ENCODE peak calls at places on chromosome 13, in five cellular contexts. One of them, this sample, is unnamed.

GRCh38 chr13:86681223-86681622 is 882.0 kb upstream of the SLITRK6 start:
- DNase-seq in heart left ventricle: no peak
- DNase-seq in astrocyte of the spinal cord: no peak
- DNase-seq in dorsolateral prefrontal cortex: no peak
- DNase-seq in psoas muscle: no peak
- DNase-seq in this sample: no peak

GRCh38 chr13:111401151-111401550 is 80.7 kb downstream of the TEX29 start:
- DNase-seq in psoas muscle: no peak
- DNase-seq in heart left ventricle: no peak
- DNase-seq in dorsolateral prefrontal cortex: no peak
- DNase-seq in astrocyte of the spinal cord: no peak
- DNase-seq in this sample: no peak

GRCh38 chr13:19643652-19644051 is 10.2 kb downstream of the MPHOSPH8 start:
- DNase-seq in psoas muscle: no peak
- DNase-seq in heart left ventricle: no peak
- DNase-seq in astrocyte of the spinal cord: no peak
- DNase-seq in dorsolateral prefrontal cortex: no peak
- DNase-seq in this sample: no peak

GRCh38 chr13:49853535-49853934 is 61.1 kb upstream of the KPNA3 start:
- DNase-seq in heart left ventricle: no peak
- DNase-seq in dorsolateral prefrontal cortex: no peak
- DNase-seq in astrocyte of the spinal cord: no peak
- DNase-seq in psoas muscle: no peak
- DNase-seq in this sample: no peak

GRCh38 chr13:48636550-48636949 is 17.2 kb upstream of the CYSLTR2 start:
- DNase-seq in dorsolateral prefrontal cortex: no peak
- DNase-seq in heart left ventricle: no peak
- DNase-seq in psoas muscle: no peak
- DNase-seq in astrocyte of the spinal cord: peak
- DNase-seq in this sample: no peak

GRCh38 chr13:71030789-71031188 is 836.2 kb downstream of the DACH1 start:
- DNase-seq in dorsolateral prefrontal cortex: no peak
- DNase-seq in psoas muscle: no peak
- DNase-seq in astrocyte of the spinal cord: no peak
- DNase-seq in heart left ventricle: no peak
- DNase-seq in this sample: no peak

GRCh38 chr13:113974304-113975281 is 717 bp upstream of the C13orf46 start:
- DNase-seq in heart left ventricle: no peak
- DNase-seq in psoas muscle: peak
- DNase-seq in dorsolateral prefrontal cortex: no peak
- DNase-seq in astrocyte of the spinal cord: no peak
- DNase-seq in this sample: peak

GRCh38 chr13:83183439-83184149 is 698.7 kb downstream of the SLITRK1 start:
- DNase-seq in heart left ventricle: no peak
- DNase-seq in astrocyte of the spinal cord: no peak
- DNase-seq in psoas muscle: no peak
- DNase-seq in dorsolateral prefrontal cortex: no peak
- DNase-seq in this sample: no peak

GRCh38 chr13:49190901-49191300 is 29.2 kb upstream of the MLNR start:
- DNase-seq in psoas muscle: no peak
- DNase-seq in heart left ventricle: no peak
- DNase-seq in astrocyte of the spinal cord: no peak
- DNase-seq in dorsolateral prefrontal cortex: no peak
- DNase-seq in this sample: no peak

GRCh38 chr13:25973085-25973484 is 78.7 kb downstream of the SHISA2 start:
- DNase-seq in heart left ventricle: no peak
- DNase-seq in astrocyte of the spinal cord: no peak
- DNase-seq in psoas muscle: peak
- DNase-seq in dorsolateral prefrontal cortex: no peak
- DNase-seq in this sample: no peak

GRCh38 chr13:27264181-27264580 is 6.4 kb upstream of the RASL11A start:
- DNase-seq in heart left ventricle: no peak
- DNase-seq in dorsolateral prefrontal cortex: no peak
- DNase-seq in psoas muscle: no peak
- DNase-seq in astrocyte of the spinal cord: peak
- DNase-seq in this sample: no peak

GRCh38 chr13:67298297-67298696 is 68.2 kb upstream of the PCDH9 start:
- DNase-seq in dorsolateral prefrontal cortex: no peak
- DNase-seq in heart left ventricle: no peak
- DNase-seq in psoas muscle: no peak
- DNase-seq in astrocyte of the spinal cord: no peak
- DNase-seq in this sample: no peak

GRCh38 chr13:109770436-109770835 is 15.9 kb downstream of the IRS2 start:
- DNase-seq in heart left ventricle: no peak
- DNase-seq in astrocyte of the spinal cord: no peak
- DNase-seq in psoas muscle: no peak
- DNase-seq in dorsolateral prefrontal cortex: no peak
- DNase-seq in this sample: no peak

GRCh38 chr13:92966900-92967299 is 259.7 kb upstream of the GPC6 start:
- DNase-seq in astrocyte of the spinal cord: no peak
- DNase-seq in psoas muscle: no peak
- DNase-seq in dorsolateral prefrontal cortex: no peak
- DNase-seq in heart left ventricle: no peak
- DNase-seq in this sample: no peak

GRCh38 chr13:37640499-37640898 is 41.9 kb upstream of the POSTN start:
- DNase-seq in dorsolateral prefrontal cortex: no peak
- DNase-seq in astrocyte of the spinal cord: peak
- DNase-seq in heart left ventricle: no peak
- DNase-seq in psoas muscle: no peak
- DNase-seq in this sample: no peak

GRCh38 chr13:45410466-45410865 is 7.7 kb downstream of the SLC25A30 start:
- DNase-seq in heart left ventricle: no peak
- DNase-seq in dorsolateral prefrontal cortex: no peak
- DNase-seq in astrocyte of the spinal cord: no peak
- DNase-seq in psoas muscle: no peak
- DNase-seq in this sample: no peak

GRCh38 chr13:26377038-26377437 is 123.1 kb downstream of the CDK8 start:
- DNase-seq in astrocyte of the spinal cord: no peak
- DNase-seq in psoas muscle: peak
- DNase-seq in dorsolateral prefrontal cortex: no peak
- DNase-seq in heart left ventricle: no peak
- DNase-seq in this sample: no peak

GRCh38 chr13:98900442-98900841 is 77.4 kb downstream of the DOCK9 start:
- DNase-seq in dorsolateral prefrontal cortex: no peak
- DNase-seq in psoas muscle: no peak
- DNase-seq in heart left ventricle: no peak
- DNase-seq in astrocyte of the spinal cord: no peak
- DNase-seq in this sample: no peak

GRCh38 chr13:66402071-66402470 is 828.1 kb downstream of the PCDH9 start:
- DNase-seq in psoas muscle: no peak
- DNase-seq in heart left ventricle: no peak
- DNase-seq in astrocyte of the spinal cord: peak
- DNase-seq in dorsolateral prefrontal cortex: no peak
- DNase-seq in this sample: no peak

GRCh38 chr13:44626176-44626575 is 50.0 kb upstream of the TSC22D1 start:
- DNase-seq in dorsolateral prefrontal cortex: no peak
- DNase-seq in astrocyte of the spinal cord: no peak
- DNase-seq in psoas muscle: no peak
- DNase-seq in heart left ventricle: no peak
- DNase-seq in this sample: no peak

GRCh38 chr13:66835040-66835628 is 395.0 kb downstream of the PCDH9 start:
- DNase-seq in psoas muscle: peak
- DNase-seq in heart left ventricle: peak
- DNase-seq in astrocyte of the spinal cord: peak
- DNase-seq in dorsolateral prefrontal cortex: peak
- DNase-seq in this sample: no peak

GRCh38 chr13:54367639-54368271 is 1339.1 kb downstream of the OLFM4 start:
- DNase-seq in dorsolateral prefrontal cortex: no peak
- DNase-seq in heart left ventricle: no peak
- DNase-seq in astrocyte of the spinal cord: no peak
- DNase-seq in psoas muscle: no peak
- DNase-seq in this sample: no peak

GRCh38 chr13:100818706-100819105 is 144.1 kb upstream of the TMTC4 start:
- DNase-seq in dorsolateral prefrontal cortex: peak
- DNase-seq in astrocyte of the spinal cord: peak
- DNase-seq in psoas muscle: no peak
- DNase-seq in heart left ventricle: no peak
- DNase-seq in this sample: no peak

GRCh38 chr13:26914624-26915023 is 154.0 kb upstream of the GPR12 start:
- DNase-seq in heart left ventricle: no peak
- DNase-seq in dorsolateral prefrontal cortex: no peak
- DNase-seq in astrocyte of the spinal cord: peak
- DNase-seq in psoas muscle: no peak
- DNase-seq in this sample: no peak

GRCh38 chr13:109989155-109989554 is 202.8 kb upstream of the IRS2 start:
- DNase-seq in dorsolateral prefrontal cortex: no peak
- DNase-seq in heart left ventricle: no peak
- DNase-seq in psoas muscle: no peak
- DNase-seq in astrocyte of the spinal cord: peak
- DNase-seq in this sample: no peak

GRCh38 chr13:22933571-22934181 is 247.1 kb upstream of the SGCG start:
- DNase-seq in dorsolateral prefrontal cortex: no peak
- DNase-seq in astrocyte of the spinal cord: no peak
- DNase-seq in heart left ventricle: no peak
- DNase-seq in psoas muscle: no peak
- DNase-seq in this sample: no peak

GRCh38 chr13:91155512-91156114 is 191.9 kb upstream of the MIR17HG start:
- DNase-seq in dorsolateral prefrontal cortex: no peak
- DNase-seq in heart left ventricle: no peak
- DNase-seq in astrocyte of the spinal cord: no peak
- DNase-seq in psoas muscle: no peak
- DNase-seq in this sample: no peak

GRCh38 chr13:91154954-91155353 is 192.5 kb upstream of the MIR17HG start:
- DNase-seq in astrocyte of the spinal cord: no peak
- DNase-seq in psoas muscle: no peak
- DNase-seq in dorsolateral prefrontal cortex: no peak
- DNase-seq in heart left ventricle: no peak
- DNase-seq in this sample: peak

GRCh38 chr13:91157273-91158014 is 190.0 kb upstream of the MIR17HG start:
- DNase-seq in heart left ventricle: no peak
- DNase-seq in astrocyte of the spinal cord: no peak
- DNase-seq in dorsolateral prefrontal cortex: no peak
- DNase-seq in psoas muscle: no peak
- DNase-seq in this sample: no peak

GRCh38 chr13:91154553-91154952 is 192.9 kb upstream of the MIR17HG start:
- DNase-seq in psoas muscle: no peak
- DNase-seq in heart left ventricle: no peak
- DNase-seq in dorsolateral prefrontal cortex: no peak
- DNase-seq in astrocyte of the spinal cord: no peak
- DNase-seq in this sample: no peak

GRCh38 chr13:91158015-91158390 is 189.5 kb upstream of the MIR17HG start:
- DNase-seq in heart left ventricle: no peak
- DNase-seq in dorsolateral prefrontal cortex: no peak
- DNase-seq in psoas muscle: no peak
- DNase-seq in astrocyte of the spinal cord: no peak
- DNase-seq in this sample: no peak
- TF ChIP-seq CTCF in heart left ventricle: no peak
- TF ChIP-seq CTCF in dorsolateral prefrontal cortex: no peak
- TF ChIP-seq CTCF in psoas muscle: no peak
- TF ChIP-seq CTCF in astrocyte of the spinal cord: peak
- TF ChIP-seq CTCF in this sample: no peak

DNA sequence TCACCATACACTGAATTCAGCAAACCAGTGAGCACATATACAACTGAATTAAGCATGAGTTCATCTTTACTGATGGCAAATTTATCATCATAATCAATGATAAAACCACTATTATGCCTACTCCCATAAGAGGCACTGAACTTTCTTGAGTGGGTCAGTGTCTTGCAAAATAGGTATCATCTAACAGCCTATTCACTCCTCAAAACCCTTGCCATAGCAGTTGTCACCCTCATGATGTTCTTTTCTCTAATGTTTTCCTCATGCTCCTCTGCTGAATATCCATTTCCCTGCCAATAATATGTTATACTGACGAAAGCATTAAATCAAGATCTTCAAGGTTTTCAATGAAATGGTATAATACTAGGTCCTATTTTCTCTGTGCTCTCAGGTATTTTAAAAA is 5.6 kb downstream of the ARGLU1 start:
- DNase-seq in dorsolateral prefrontal cortex: no peak
- DNase-seq in heart left ventricle: no peak
- DNase-seq in psoas muscle: no peak
- DNase-seq in astrocyte of the spinal cord: no peak
- DNase-seq in this sample: no peak
- H3K4me3 ChIP-seq in dorsolateral prefrontal cortex: no peak
- H3K4me3 ChIP-seq in heart left ventricle: no peak
- H3K4me3 ChIP-seq in psoas muscle: peak
- H3K4me3 ChIP-seq in astrocyte of the spinal cord: no peak
- H3K4me3 ChIP-seq in this sample: no peak

GRCh38 chr13:38693641-38694040 is 6.8 kb downstream of the FREM2 start:
- DNase-seq in dorsolateral prefrontal cortex: no peak
- DNase-seq in astrocyte of the spinal cord: no peak
- DNase-seq in psoas muscle: no peak
- DNase-seq in heart left ventricle: no peak
- DNase-seq in this sample: no peak

GRCh38 chr13:38693168-38693567 is 6.3 kb downstream of the FREM2 start:
- DNase-seq in heart left ventricle: no peak
- DNase-seq in dorsolateral prefrontal cortex: no peak
- DNase-seq in psoas muscle: no peak
- DNase-seq in astrocyte of the spinal cord: no peak
- DNase-seq in this sample: no peak

GRCh38 chr13:38702609-38703008 is 15.7 kb downstream of the FREM2 start:
- DNase-seq in astrocyte of the spinal cord: no peak
- DNase-seq in dorsolateral prefrontal cortex: no peak
- DNase-seq in psoas muscle: no peak
- DNase-seq in heart left ventricle: no peak
- DNase-seq in this sample: no peak

GRCh38 chr13:38697197-38697596 is 10.3 kb downstream of the FREM2 start:
- DNase-seq in dorsolateral prefrontal cortex: no peak
- DNase-seq in psoas muscle: no peak
- DNase-seq in heart left ventricle: no peak
- DNase-seq in astrocyte of the spinal cord: no peak
- DNase-seq in this sample: no peak

GRCh38 chr13:38697628-38698333 is 10.9 kb downstream of the FREM2 start:
- DNase-seq in psoas muscle: no peak
- DNase-seq in dorsolateral prefrontal cortex: no peak
- DNase-seq in astrocyte of the spinal cord: no peak
- DNase-seq in heart left ventricle: no peak
- DNase-seq in this sample: no peak
- TF ChIP-seq CTCF in psoas muscle: peak
- TF ChIP-seq CTCF in dorsolateral prefrontal cortex: no peak
- TF ChIP-seq CTCF in astrocyte of the spinal cord: no peak
- TF ChIP-seq CTCF in heart left ventricle: no peak
- TF ChIP-seq CTCF in this sample: no peak

DNA sequence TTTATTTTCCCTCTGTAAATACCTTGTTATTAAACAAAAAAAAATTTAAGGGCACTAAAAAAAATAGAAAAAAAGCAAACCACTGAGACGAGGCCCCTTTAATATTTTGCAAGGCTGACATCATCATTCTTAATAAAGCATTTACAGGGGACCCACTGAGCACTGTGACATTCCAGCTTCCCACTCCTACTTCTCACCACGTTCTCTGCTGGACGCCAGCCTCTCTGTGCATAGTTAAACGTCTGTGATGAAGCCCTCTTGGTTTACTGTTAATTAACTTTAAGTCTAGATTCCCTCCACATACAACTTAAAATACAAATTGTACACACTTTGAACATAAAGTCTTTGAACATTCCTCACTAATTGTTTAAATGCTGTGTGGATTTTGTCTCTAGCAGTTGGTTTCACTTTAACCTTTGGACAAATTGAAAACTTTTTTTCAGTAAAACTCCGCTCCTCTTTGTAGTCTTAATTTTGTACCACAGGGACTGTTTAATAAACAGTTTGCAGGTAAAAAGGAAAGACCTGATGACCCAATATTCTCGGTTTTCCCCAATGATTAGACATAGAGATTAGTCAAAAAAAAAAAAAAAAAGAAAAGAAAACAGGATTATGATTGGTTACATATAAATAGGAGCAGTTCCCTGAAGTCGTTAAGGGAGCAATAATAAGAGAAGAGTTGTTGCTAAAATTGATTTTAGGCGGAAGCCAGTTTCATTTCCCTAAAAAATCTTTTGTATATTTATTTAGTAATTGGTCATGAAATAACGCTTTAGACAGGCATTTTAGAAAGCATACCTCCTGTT is 219.8 kb downstream of the MZT1 start:
- DNase-seq in astrocyte of the spinal cord: no peak
- DNase-seq in heart left ventricle: no peak
- DNase-seq in dorsolateral prefrontal cortex: no peak
- DNase-seq in psoas muscle: no peak
- DNase-seq in this sample: no peak
- H3K4me3 ChIP-seq in astrocyte of the spinal cord: peak
- H3K4me3 ChIP-seq in heart left ventricle: no peak
- H3K4me3 ChIP-seq in dorsolateral prefrontal cortex: peak
- H3K4me3 ChIP-seq in psoas muscle: peak
- H3K4me3 ChIP-seq in this sample: peak